ENCODE peak calls at places on chromosomes 7 and 10, in eight cellular contexts. One of them, this sample, is unnamed.

GRCh38 chr7:38607466-38607865 is 23.7 kb downstream of the AMPH start:
- DNase-seq in GM23338: no peak
- DNase-seq in A549: no peak
- DNase-seq in Caco-2: no peak
- DNase-seq in SK-N-SH: no peak
- DNase-seq in astrocyte of the cerebellum: no peak
- DNase-seq in transverse colon: no peak
- DNase-seq in fibroblast of mammary gland: no peak
- DNase-seq in this sample: no peak

GRCh38 chr7:36153571-36154097 is 580 bp downstream of the EEPD1 start:
- DNase-seq in SK-N-SH: no peak
- DNase-seq in fibroblast of mammary gland: no peak
- DNase-seq in transverse colon: no peak
- DNase-seq in astrocyte of the cerebellum: no peak
- DNase-seq in GM23338: peak
- DNase-seq in Caco-2: no peak
- DNase-seq in A549: peak
- DNase-seq in this sample: no peak

GRCh38 chr7:142795339-142795863 is 24.6 kb downstream of the PRSS2 start:
- DNase-seq in SK-N-SH: no peak
- DNase-seq in transverse colon: peak
- DNase-seq in astrocyte of the cerebellum: no peak
- DNase-seq in Caco-2: no peak
- DNase-seq in A549: no peak
- DNase-seq in GM23338: peak
- DNase-seq in fibroblast of mammary gland: no peak
- DNase-seq in this sample: no peak

GRCh38 chr10:88896336-88897018 is 16.4 kb downstream of the STAMBPL1 start:
- DNase-seq in A549: no peak
- DNase-seq in transverse colon: peak
- DNase-seq in Caco-2: peak
- DNase-seq in fibroblast of mammary gland: peak
- DNase-seq in SK-N-SH: no peak
- DNase-seq in astrocyte of the cerebellum: no peak
- DNase-seq in GM23338: no peak
- DNase-seq in this sample: no peak

GRCh38 chr10:88154596-88155250 is 291.3 kb downstream of the PTEN start:
- DNase-seq in fibroblast of mammary gland: peak
- DNase-seq in transverse colon: no peak
- DNase-seq in A549: no peak
- DNase-seq in Caco-2: no peak
- DNase-seq in SK-N-SH: no peak
- DNase-seq in GM23338: no peak
- DNase-seq in astrocyte of the cerebellum: no peak
- DNase-seq in this sample: peak

GRCh38 chr7:50146692-50147091 is 53.6 kb upstream of the ZPBP start:
- DNase-seq in GM23338: no peak
- DNase-seq in SK-N-SH: no peak
- DNase-seq in Caco-2: no peak
- DNase-seq in fibroblast of mammary gland: no peak
- DNase-seq in transverse colon: no peak
- DNase-seq in A549: no peak
- DNase-seq in astrocyte of the cerebellum: no peak
- DNase-seq in this sample: no peak

GRCh38 chr10:49612513-49613159 is 1.2 kb upstream of the CHAT start:
- DNase-seq in transverse colon: no peak
- DNase-seq in SK-N-SH: no peak
- DNase-seq in GM23338: peak
- DNase-seq in A549: no peak
- DNase-seq in astrocyte of the cerebellum: no peak
- DNase-seq in Caco-2: peak
- DNase-seq in fibroblast of mammary gland: no peak
- DNase-seq in this sample: no peak

GRCh38 chr10:126390324-126390723 is 2.0 kb upstream of the ADAM12 start:
- DNase-seq in SK-N-SH: no peak
- DNase-seq in astrocyte of the cerebellum: no peak
- DNase-seq in A549: no peak
- DNase-seq in transverse colon: no peak
- DNase-seq in GM23338: no peak
- DNase-seq in fibroblast of mammary gland: no peak
- DNase-seq in Caco-2: no peak
- DNase-seq in this sample: no peak

GRCh38 chr10:35684625-35685024 is 42.5 kb upstream of the FZD8 start:
- DNase-seq in A549: no peak
- DNase-seq in GM23338: peak
- DNase-seq in fibroblast of mammary gland: no peak
- DNase-seq in astrocyte of the cerebellum: no peak
- DNase-seq in SK-N-SH: no peak
- DNase-seq in transverse colon: no peak
- DNase-seq in Caco-2: no peak
- DNase-seq in this sample: no peak

GRCh38 chr7:16826061-16826460 is 21.3 kb upstream of the AGR2 start:
- DNase-seq in transverse colon: no peak
- DNase-seq in fibroblast of mammary gland: no peak
- DNase-seq in GM23338: no peak
- DNase-seq in SK-N-SH: no peak
- DNase-seq in Caco-2: no peak
- DNase-seq in A549: no peak
- DNase-seq in astrocyte of the cerebellum: no peak
- DNase-seq in this sample: no peak

GRCh38 chr10:24958701-24959392 is 6.4 kb upstream of the PRTFDC1 start:
- DNase-seq in GM23338: no peak
- DNase-seq in fibroblast of mammary gland: peak
- DNase-seq in transverse colon: peak
- DNase-seq in A549: no peak
- DNase-seq in astrocyte of the cerebellum: no peak
- DNase-seq in SK-N-SH: no peak
- DNase-seq in Caco-2: no peak
- DNase-seq in this sample: no peak

GRCh38 chr10:90787906-90788491 is 69.8 kb downstream of the HTR7 start:
- DNase-seq in SK-N-SH: peak
- DNase-seq in fibroblast of mammary gland: peak
- DNase-seq in A549: peak
- DNase-seq in transverse colon: peak
- DNase-seq in Caco-2: no peak
- DNase-seq in astrocyte of the cerebellum: no peak
- DNase-seq in GM23338: peak
- DNase-seq in this sample: no peak

GRCh38 chr10:76902949-76903348 is 734.7 kb downstream of the KCNMA1 start:
- DNase-seq in A549: no peak
- DNase-seq in GM23338: peak
- DNase-seq in fibroblast of mammary gland: peak
- DNase-seq in Caco-2: peak
- DNase-seq in SK-N-SH: peak
- DNase-seq in astrocyte of the cerebellum: no peak
- DNase-seq in transverse colon: peak
- DNase-seq in this sample: no peak

GRCh38 chr10:22252286-22252800 is 34.5 kb upstream of the EBLN1 start:
- DNase-seq in transverse colon: peak
- DNase-seq in astrocyte of the cerebellum: no peak
- DNase-seq in SK-N-SH: peak
- DNase-seq in Caco-2: no peak
- DNase-seq in fibroblast of mammary gland: peak
- DNase-seq in GM23338: no peak
- DNase-seq in A549: no peak
- DNase-seq in this sample: no peak

GRCh38 chr7:32150039-32150438 is 79.8 kb upstream of the PDE1C start:
- DNase-seq in transverse colon: no peak
- DNase-seq in GM23338: no peak
- DNase-seq in SK-N-SH: no peak
- DNase-seq in Caco-2: no peak
- DNase-seq in A549: no peak
- DNase-seq in fibroblast of mammary gland: no peak
- DNase-seq in astrocyte of the cerebellum: no peak
- DNase-seq in this sample: no peak

GRCh38 chr10:27661511-27662286 is 83.9 kb downstream of the MKX start:
- DNase-seq in transverse colon: no peak
- DNase-seq in astrocyte of the cerebellum: no peak
- DNase-seq in A549: no peak
- DNase-seq in Caco-2: no peak
- DNase-seq in GM23338: no peak
- DNase-seq in SK-N-SH: no peak
- DNase-seq in fibroblast of mammary gland: peak
- DNase-seq in this sample: no peak

GRCh38 chr10:60262647-60263126 is 127.0 kb downstream of the ANK3 start:
- DNase-seq in transverse colon: no peak
- DNase-seq in SK-N-SH: no peak
- DNase-seq in Caco-2: no peak
- DNase-seq in GM23338: no peak
- DNase-seq in A549: no peak
- DNase-seq in astrocyte of the cerebellum: no peak
- DNase-seq in fibroblast of mammary gland: no peak
- DNase-seq in this sample: no peak

DNA sequence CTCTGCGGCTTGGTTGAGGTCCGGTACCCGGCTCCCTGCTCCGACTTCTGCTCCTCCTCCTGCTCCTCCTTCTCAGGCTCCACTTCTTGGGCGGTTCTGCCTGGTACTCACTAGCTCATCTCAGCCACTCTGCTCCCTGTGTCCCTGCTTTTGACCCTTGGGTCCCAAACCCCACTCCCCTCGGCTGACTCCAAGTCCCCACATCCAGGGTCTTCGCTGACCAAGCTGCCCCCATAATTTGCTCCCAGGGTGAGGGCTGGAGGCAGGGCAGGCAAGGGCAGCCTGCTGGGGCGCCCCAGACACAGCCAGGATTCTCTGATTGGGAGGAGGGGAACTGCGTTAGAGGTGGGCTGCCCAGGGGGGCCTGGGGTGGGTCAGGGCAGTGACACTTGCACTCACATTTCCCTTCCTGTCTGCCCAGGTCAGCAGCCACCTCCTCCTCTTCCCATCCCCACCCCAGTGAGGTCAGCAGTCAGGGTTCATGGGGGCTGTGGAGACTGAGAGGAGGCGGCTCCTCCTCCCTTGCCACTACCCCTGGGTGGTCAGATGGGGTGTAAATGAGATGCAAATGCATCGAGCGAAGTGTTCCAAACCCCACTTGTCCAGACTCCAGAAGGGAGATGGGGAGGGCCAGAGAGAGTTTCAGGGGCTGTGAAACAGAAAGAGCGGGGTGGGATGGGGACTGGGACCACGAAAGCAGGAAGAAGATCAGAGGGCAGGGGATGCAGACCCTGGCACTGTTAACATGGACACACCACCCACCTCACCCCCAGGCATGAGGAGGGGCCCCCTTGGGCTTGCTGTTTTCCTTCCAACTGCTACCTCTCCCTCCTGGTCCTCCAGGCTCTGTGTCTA is 2.1 kb downstream of the SMARCD3 start:
- DNase-seq in astrocyte of the cerebellum: no peak
- DNase-seq in A549: peak
- DNase-seq in transverse colon: no peak
- DNase-seq in fibroblast of mammary gland: no peak
- DNase-seq in GM23338: peak
- DNase-seq in SK-N-SH: peak
- DNase-seq in Caco-2: no peak
- DNase-seq in this sample: no peak
- H3K4me3 ChIP-seq in astrocyte of the cerebellum: peak
- H3K4me3 ChIP-seq in A549: peak
- H3K4me3 ChIP-seq in transverse colon: no peak
- H3K4me3 ChIP-seq in fibroblast of mammary gland: no peak
- H3K4me3 ChIP-seq in GM23338: peak
- H3K4me3 ChIP-seq in SK-N-SH: no peak
- H3K4me3 ChIP-seq in Caco-2: no peak
- H3K4me3 ChIP-seq in this sample: no peak

DNA sequence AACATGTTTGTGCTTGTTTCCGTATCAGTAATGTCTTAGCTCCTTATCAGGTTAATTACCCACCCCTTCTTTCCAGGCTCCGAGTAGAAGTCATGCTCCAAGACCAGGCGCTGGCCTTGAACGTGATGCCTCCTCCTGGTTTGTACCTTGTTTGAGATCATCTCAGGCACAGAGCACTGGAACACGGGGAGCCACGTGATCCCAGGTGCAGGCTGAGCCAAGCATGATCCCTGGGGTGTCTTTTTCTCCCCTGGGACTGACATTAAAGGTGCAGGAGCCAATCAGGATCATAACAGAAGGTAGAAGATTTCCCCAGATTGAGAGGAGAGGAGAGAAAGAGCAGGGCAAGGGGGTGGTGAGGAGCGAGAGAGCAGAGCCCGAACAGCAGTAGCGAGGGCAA is 626.1 kb upstream of the GALNT17 start:
- DNase-seq in Caco-2: no peak
- DNase-seq in fibroblast of mammary gland: no peak
- DNase-seq in SK-N-SH: no peak
- DNase-seq in A549: no peak
- DNase-seq in astrocyte of the cerebellum: no peak
- DNase-seq in transverse colon: no peak
- DNase-seq in GM23338: no peak
- DNase-seq in this sample: no peak
- TF ChIP-seq CTCF in Caco-2: no peak
- TF ChIP-seq CTCF in fibroblast of mammary gland: no peak
- TF ChIP-seq CTCF in SK-N-SH: no peak
- TF ChIP-seq CTCF in A549: no peak
- TF ChIP-seq CTCF in astrocyte of the cerebellum: no peak
- TF ChIP-seq CTCF in transverse colon: no peak
- TF ChIP-seq CTCF in GM23338: no peak
- TF ChIP-seq CTCF in this sample: no peak

GRCh38 chr7:30232366-30232765 is 52.0 kb upstream of the ZNRF2 start:
- DNase-seq in SK-N-SH: no peak
- DNase-seq in transverse colon: no peak
- DNase-seq in Caco-2: no peak
- DNase-seq in astrocyte of the cerebellum: no peak
- DNase-seq in fibroblast of mammary gland: no peak
- DNase-seq in A549: no peak
- DNase-seq in GM23338: no peak
- DNase-seq in this sample: no peak
- H3K4me3 ChIP-seq in SK-N-SH: no peak
- H3K4me3 ChIP-seq in transverse colon: no peak
- H3K4me3 ChIP-seq in Caco-2: no peak
- H3K4me3 ChIP-seq in astrocyte of the cerebellum: no peak
- H3K4me3 ChIP-seq in fibroblast of mammary gland: no peak
- H3K4me3 ChIP-seq in A549: no peak
- H3K4me3 ChIP-seq in GM23338: no peak
- H3K4me3 ChIP-seq in this sample: no peak

DNA sequence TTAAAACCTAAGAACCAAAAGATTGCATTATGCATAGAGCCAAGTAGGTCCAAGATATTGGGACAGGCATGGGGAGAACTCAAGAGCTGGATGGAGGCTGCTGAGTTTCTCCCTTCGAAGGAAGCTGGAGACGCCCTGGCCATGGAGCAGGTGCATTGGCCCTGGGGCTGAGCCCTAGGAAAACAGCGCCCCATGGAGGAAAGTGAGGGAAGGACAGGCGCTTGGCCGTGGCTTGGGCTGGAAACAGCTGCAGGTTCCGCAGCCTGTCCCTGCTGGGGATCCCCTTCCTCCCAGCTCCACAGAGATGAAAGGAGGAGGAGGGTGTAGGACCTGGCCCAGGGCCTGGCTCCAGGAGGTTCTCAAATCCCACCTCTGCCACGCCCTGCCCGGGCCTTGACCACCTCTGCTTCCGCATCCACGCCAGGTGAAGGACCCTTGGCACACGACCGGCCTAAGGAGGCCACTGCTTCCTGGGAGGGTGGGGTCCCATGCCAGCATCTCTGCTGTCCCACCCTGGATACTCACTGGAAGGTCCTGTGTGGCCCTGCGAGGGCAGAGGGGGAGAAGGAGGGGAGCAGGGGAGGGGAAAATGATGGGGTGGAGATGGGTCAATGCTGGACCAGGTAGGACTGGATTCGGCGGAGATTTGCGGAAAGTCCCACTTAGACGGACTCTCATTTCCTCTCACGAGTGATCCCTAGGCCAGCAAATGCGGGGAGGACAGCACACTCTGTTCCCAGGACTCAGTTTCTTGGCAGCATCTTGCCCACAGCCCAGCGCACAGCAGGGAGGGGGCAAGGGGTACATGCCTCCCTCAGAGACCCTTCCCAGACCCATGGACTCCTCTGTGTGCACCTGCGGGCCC is 258.6 kb upstream of the TCERG1L start:
- DNase-seq in transverse colon: no peak
- DNase-seq in A549: no peak
- DNase-seq in astrocyte of the cerebellum: no peak
- DNase-seq in GM23338: peak
- DNase-seq in fibroblast of mammary gland: no peak
- DNase-seq in Caco-2: no peak
- DNase-seq in SK-N-SH: peak
- DNase-seq in this sample: no peak
- TF ChIP-seq CTCF in transverse colon: no peak
- TF ChIP-seq CTCF in A549: no peak
- TF ChIP-seq CTCF in astrocyte of the cerebellum: no peak
- TF ChIP-seq CTCF in GM23338: peak
- TF ChIP-seq CTCF in fibroblast of mammary gland: no peak
- TF ChIP-seq CTCF in Caco-2: no peak
- TF ChIP-seq CTCF in SK-N-SH: no peak
- TF ChIP-seq CTCF in this sample: no peak

This sample was measured in BJ.